ENCODE peak calls at places on chromosomes 2 and 18, in seven cellular contexts. I, P, T, N, W, J and X are unnamed samples.

GRCh38 chr2:238894226-238894949 is 46.5 kb downstream of the TWIST2 start:
- DNase-seq in I (no peak), P (no peak), T (no peak), N (no peak), W (no peak), J (no peak), X (no peak)

GRCh38 chr2:39620067-39620466 is 45.6 kb upstream of the TMEM178A start:
- DNase-seq in I (peak), P (peak), T (no peak), N (peak), W (no peak), J (no peak), X (peak)

GRCh38 chr18:29218101-29218500 is 1041.2 kb upstream of the CDH2 start:
- DNase-seq in I (no peak), P (no peak), T (no peak), N (no peak), W (no peak), J (no peak), X (no peak)

GRCh38 chr2:213443952-213444351 is 159.7 kb downstream of the SPAG16 start:
- DNase-seq in I (peak), P (no peak), T (no peak), N (no peak), W (no peak), J (no peak), X (no peak)

GRCh38 chr2:658426-658825 is 18.8 kb downstream of the TMEM18 start:
- DNase-seq in I (no peak), P (no peak), T (peak), N (no peak), W (no peak), J (no peak), X (no peak)

GRCh38 chr2:179344970-179345369 is 80.3 kb upstream of the SESTD1 start:
- DNase-seq in I (peak), P (no peak), T (no peak), N (peak), W (no peak), J (no peak), X (no peak)

GRCh38 chr2:61688369-61689334 is 150.5 kb upstream of the XPO1 start:
- DNase-seq in I (no peak), P (no peak), T (no peak), N (no peak), W (no peak), J (no peak), X (no peak)

GRCh38 chr2:46296216-46296839 is 879 bp upstream of the EPAS1 start:
- DNase-seq in I (no peak), P (peak), T (peak), N (no peak), W (no peak), J (no peak), X (no peak)

GRCh38 chr2:146324954-146325353 is 1519.9 kb upstream of the ACVR2A start:
- DNase-seq in I (peak), P (no peak), T (no peak), N (no peak), W (no peak), J (no peak), X (no peak)